ENCODE peak calls at places on chromosomes 7 and 10, in four cellular contexts. One of them, this sample, is unnamed.
A peak's percentile ranks its signal among the peaks of the same experiment; 100 is the strongest.

GRCh38 chr7:120981888-120982615 is 6.5 kb upstream of the CPED1 start:
- DNase-seq in vagina: no peak
- DNase-seq in spleen: no peak
- DNase-seq in K562: no peak
- DNase-seq in this sample: no peak

GRCh38 chr10:87579563-87579962 is 74.9 kb downstream of the MINPP1 start:
- DNase-seq in vagina: no peak
- DNase-seq in spleen: no peak
- DNase-seq in K562: no peak
- DNase-seq in this sample: no peak

GRCh38 chr7:88005191-88005590 is 71.1 kb downstream of the ADAM22 start:
- DNase-seq in vagina: no peak
- DNase-seq in spleen: no peak
- DNase-seq in K562: no peak
- DNase-seq in this sample: no peak

GRCh38 chr10:46033602-46034011 is 3.2 kb upstream of the NCOA4 start:
- DNase-seq in vagina: no peak
- DNase-seq in spleen: no peak
- DNase-seq in K562: no peak
- DNase-seq in this sample: peak; percentile 67

GRCh38 chr7:101567231-101567630 is 61.9 kb downstream of the MYL10 start:
- DNase-seq in vagina: no peak
- DNase-seq in spleen: no peak
- DNase-seq in K562: no peak
- DNase-seq in this sample: no peak

GRCh38 chr10:52820316-52820715 is 47.7 kb upstream of the MBL2 start:
- DNase-seq in vagina: no peak
- DNase-seq in spleen: no peak
- DNase-seq in K562: no peak
- DNase-seq in this sample: no peak

GRCh38 chr7:133822001-133822641 is 305.0 kb upstream of the LRGUK start:
- DNase-seq in vagina: no peak
- DNase-seq in spleen: no peak
- DNase-seq in K562: no peak
- DNase-seq in this sample: no peak

GRCh38 chr7:3068568-3068967 is 24.9 kb upstream of the CARD11 start:
- DNase-seq in vagina: no peak
- DNase-seq in spleen: no peak
- DNase-seq in K562: no peak
- DNase-seq in this sample: no peak

GRCh38 chr10:43843331-43844101 is 194.8 kb upstream of the ZNF32 start:
- DNase-seq in vagina: no peak
- DNase-seq in spleen: no peak
- DNase-seq in K562: no peak
- DNase-seq in this sample: peak; percentile 37

GRCh38 chr10:35464805-35465456 is 128.6 kb downstream of the CCNY start:
- DNase-seq in vagina: no peak
- DNase-seq in spleen: no peak
- DNase-seq in K562: no peak
- DNase-seq in this sample: no peak

GRCh38 chr7:122316467-122317394 is 12.2 kb upstream of the FEZF1 start:
- DNase-seq in vagina: no peak
- DNase-seq in spleen: no peak
- DNase-seq in K562: no peak
- DNase-seq in this sample: no peak

GRCh38 chr7:108132551-108133265 is 2.5 kb upstream of the LAMB4 start:
- DNase-seq in vagina: no peak
- DNase-seq in spleen: no peak
- DNase-seq in K562: no peak
- DNase-seq in this sample: no peak

GRCh38 chr7:121605297-121605640 is 209.2 kb upstream of the FAM3C start:
- DNase-seq in vagina: no peak
- DNase-seq in spleen: no peak
- DNase-seq in K562: no peak
- DNase-seq in this sample: no peak

GRCh38 chr10:62980697-62981495 is 152.2 kb upstream of the NRBF2 start:
- DNase-seq in vagina: no peak
- DNase-seq in spleen: no peak
- DNase-seq in K562: no peak
- DNase-seq in this sample: no peak

GRCh38 chr7:31962246-31962645 is 108.0 kb downstream of the PDE1C start:
- DNase-seq in vagina: no peak
- DNase-seq in spleen: no peak
- DNase-seq in K562: no peak
- DNase-seq in this sample: no peak

GRCh38 chr7:2169923-2170575 is 62.7 kb downstream of the MAD1L1 start:
- DNase-seq in vagina: no peak
- DNase-seq in spleen: no peak
- DNase-seq in K562: no peak
- DNase-seq in this sample: no peak

DNA sequence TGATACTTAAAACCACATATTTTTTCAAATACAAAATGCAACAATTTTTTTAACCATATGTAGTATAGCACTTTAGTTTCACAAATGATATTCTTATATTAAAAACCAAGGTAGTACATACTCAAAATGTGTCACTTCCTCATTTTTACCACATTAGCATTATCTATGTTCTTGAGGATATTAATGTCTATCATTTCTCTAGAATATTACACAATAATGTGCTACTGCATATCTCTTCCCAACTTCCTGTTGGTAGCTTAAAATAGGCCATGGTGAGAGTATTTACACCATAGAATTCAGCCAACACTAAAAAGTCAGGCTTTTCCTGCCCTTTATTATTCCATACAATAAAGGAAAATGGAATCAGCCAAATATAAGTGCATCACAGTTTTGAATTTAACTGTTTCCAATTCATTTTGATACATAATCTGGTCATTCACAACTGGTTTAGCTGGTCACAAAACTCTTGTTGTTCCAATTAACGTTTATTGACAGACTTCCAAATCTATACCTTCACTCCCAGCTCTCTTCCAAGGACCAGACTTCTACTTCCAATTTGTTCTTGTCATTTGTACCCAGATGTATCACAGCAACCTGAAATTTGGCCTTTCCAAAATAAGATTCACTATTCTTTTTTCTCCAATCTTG is 20.0 kb upstream of the LRRC17 start:
- DNase-seq in vagina: no peak
- DNase-seq in spleen: no peak
- DNase-seq in K562: no peak
- DNase-seq in this sample: no peak
- H3K27ac ChIP-seq in vagina: no peak overlapping the region
- H3K27ac ChIP-seq in spleen: no peak overlapping the region
- H3K27ac ChIP-seq in K562: no peak overlapping the region
- H3K27ac ChIP-seq in this sample: no peak overlapping the region

GRCh38 chr7:43618073-43618472 is 35.2 kb downstream of the STK17A start:
- DNase-seq in vagina: no peak
- DNase-seq in spleen: no peak
- DNase-seq in K562: no peak
- DNase-seq in this sample: no peak
- H3K27ac ChIP-seq in vagina: no peak overlapping the region
- H3K27ac ChIP-seq in spleen: peak overlapping the region; percentile 83
- H3K27ac ChIP-seq in K562: no peak overlapping the region
- H3K27ac ChIP-seq in this sample: no peak overlapping the region

GRCh38 chr7:983182-984071 is 446 bp downstream of the CYP2W1 start:
- DNase-seq in vagina: no peak
- DNase-seq in spleen: no peak
- DNase-seq in K562: no peak
- DNase-seq in this sample: no peak

GRCh38 chr7:986766-987722 is 4.1 kb downstream of the CYP2W1 start:
- DNase-seq in vagina: no peak
- DNase-seq in spleen: no peak
- DNase-seq in K562: no peak
- DNase-seq in this sample: no peak

GRCh38 chr7:984361-985126 is 1.6 kb downstream of the CYP2W1 start:
- DNase-seq in vagina: no peak
- DNase-seq in spleen: no peak
- DNase-seq in K562: no peak
- DNase-seq in this sample: no peak

GRCh38 chr7:985915-986741 is 3.1 kb downstream of the CYP2W1 start:
- DNase-seq in vagina: no peak
- DNase-seq in spleen: no peak
- DNase-seq in K562: peak; percentile 59
- DNase-seq in this sample: no peak

GRCh38 chr7:985127-985416 is 2.1 kb downstream of the CYP2W1 start:
- DNase-seq in vagina: no peak
- DNase-seq in spleen: no peak
- DNase-seq in K562: no peak
- DNase-seq in this sample: no peak
- H3K27ac ChIP-seq in vagina: no peak overlapping the region
- H3K27ac ChIP-seq in spleen: no peak overlapping the region
- H3K27ac ChIP-seq in K562: no peak overlapping the region
- H3K27ac ChIP-seq in this sample: no peak overlapping the region

GRCh38 chr10:84371944-84372343 is 43.6 kb downstream of the CCSER2 start:
- DNase-seq in vagina: no peak
- DNase-seq in spleen: no peak
- DNase-seq in K562: no peak
- DNase-seq in this sample: no peak

GRCh38 chr10:84368828-84369227 is 40.4 kb downstream of the CCSER2 start:
- DNase-seq in vagina: no peak
- DNase-seq in spleen: no peak
- DNase-seq in K562: no peak
- DNase-seq in this sample: no peak

GRCh38 chr10:84367256-84367655 is 38.9 kb downstream of the CCSER2 start:
- DNase-seq in vagina: no peak
- DNase-seq in spleen: no peak
- DNase-seq in K562: no peak
- DNase-seq in this sample: no peak

GRCh38 chr10:84373000-84373399 is 44.6 kb downstream of the CCSER2 start:
- DNase-seq in vagina: no peak
- DNase-seq in spleen: no peak
- DNase-seq in K562: no peak
- DNase-seq in this sample: no peak

DNA sequence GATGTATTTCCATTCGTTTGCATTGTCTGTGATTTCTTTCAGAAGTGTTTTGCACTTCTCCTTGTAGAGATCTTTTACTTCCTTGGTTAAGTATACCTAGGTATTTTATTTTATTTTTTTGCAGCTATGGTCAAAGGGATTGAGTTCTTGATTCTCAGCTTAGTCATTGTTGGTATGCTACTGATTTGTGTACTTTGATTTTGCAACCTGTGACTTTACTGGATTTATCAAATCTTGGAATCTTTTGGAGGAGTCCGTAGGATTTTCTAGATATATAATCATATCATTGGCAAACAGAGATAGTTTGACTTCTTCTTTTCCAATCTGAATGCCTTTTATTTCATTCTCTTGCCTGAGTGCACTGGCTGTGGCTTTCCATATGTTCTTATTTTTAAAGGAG is 41.9 kb downstream of the CCSER2 start:
- DNase-seq in vagina: no peak
- DNase-seq in spleen: no peak
- DNase-seq in K562: no peak
- DNase-seq in this sample: no peak
- H3K27ac ChIP-seq in vagina: no peak overlapping the region
- H3K27ac ChIP-seq in spleen: no peak overlapping the region
- H3K27ac ChIP-seq in K562: no peak overlapping the region
- H3K27ac ChIP-seq in this sample: no peak overlapping the region

DNA sequence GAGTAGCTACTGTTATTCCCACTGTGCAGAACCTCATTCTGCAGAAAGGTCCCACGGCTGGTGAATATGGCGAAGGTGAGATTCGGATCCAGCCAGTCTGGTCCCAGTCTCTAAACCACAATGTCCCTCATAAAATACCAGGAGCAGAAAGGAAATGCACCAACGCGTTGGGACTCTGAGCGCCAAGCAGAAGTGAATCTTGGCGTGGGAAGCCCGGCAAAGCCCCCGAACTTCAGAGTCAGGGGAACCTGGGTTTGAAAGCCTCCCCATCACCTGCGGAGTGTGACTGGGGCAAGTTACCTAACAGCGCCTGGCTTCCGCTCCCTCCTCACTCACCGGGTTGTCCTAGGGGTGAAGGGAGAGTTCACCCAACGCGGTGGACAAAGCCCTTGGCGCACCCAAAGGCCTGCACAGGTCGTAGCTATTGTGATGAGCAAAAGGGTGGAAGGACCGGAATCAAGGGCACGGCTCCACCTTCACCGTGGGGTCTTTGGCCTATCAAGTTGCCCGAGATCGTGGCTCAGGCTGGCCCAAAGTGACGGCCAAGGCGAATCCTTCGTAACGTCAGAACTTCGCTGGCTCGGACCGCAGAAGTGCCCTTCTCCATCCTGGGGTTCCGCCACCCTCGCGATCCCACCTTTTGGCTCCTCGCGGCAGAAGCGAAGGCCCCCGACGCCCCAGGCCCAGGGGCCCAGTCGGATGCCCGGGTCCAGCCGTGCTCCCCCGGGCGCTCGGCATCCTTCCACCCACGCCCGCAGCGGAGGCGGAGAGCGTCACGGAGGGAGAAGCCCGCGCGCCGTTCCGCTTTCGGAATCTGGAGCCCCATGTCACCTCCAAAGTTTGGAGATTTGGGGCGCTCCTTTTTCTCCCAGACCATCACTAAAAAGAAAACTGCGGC is 811 bp downstream of the RGS10 start:
- DNase-seq in vagina: no peak
- DNase-seq in spleen: peak; percentile 87
- DNase-seq in K562: peak; percentile 28
- DNase-seq in this sample: no peak
- H3K27ac ChIP-seq in vagina: peak overlapping the region; percentile 87
- H3K27ac ChIP-seq in spleen: peak overlapping the region; percentile 84
- H3K27ac ChIP-seq in K562: peak overlapping the region; percentile 75
- H3K27ac ChIP-seq in this sample: no peak overlapping the region

GRCh38 chr10:95445837-95446347 is 115.3 kb downstream of the SORBS1 start:
- DNase-seq in vagina: no peak
- DNase-seq in spleen: no peak
- DNase-seq in K562: peak; percentile 63
- DNase-seq in this sample: peak; percentile 16
- H3K27ac ChIP-seq in vagina: peak overlapping the region; percentile 84
- H3K27ac ChIP-seq in spleen: peak overlapping the region; percentile 52
- H3K27ac ChIP-seq in K562: peak overlapping the region; percentile 21
- H3K27ac ChIP-seq in this sample: no peak overlapping the region

DNA sequence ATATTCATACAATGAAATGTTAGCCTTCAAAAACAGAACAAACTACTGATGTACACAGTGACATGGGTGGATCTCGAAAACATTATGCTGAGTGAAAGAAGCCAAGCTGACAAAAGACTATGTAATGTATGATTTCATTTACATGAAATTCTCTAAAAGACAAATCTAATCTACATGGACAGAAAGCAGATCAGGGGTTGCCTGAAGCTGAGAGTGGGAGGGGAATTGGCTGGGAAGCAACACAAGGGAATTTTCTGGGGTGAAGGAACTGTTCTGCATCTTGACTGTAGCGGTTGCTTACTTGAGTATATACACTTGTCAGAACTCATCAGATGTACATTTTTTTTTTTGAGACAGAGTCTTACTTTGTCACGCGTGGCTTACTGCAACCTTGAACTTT is 121.7 kb upstream of the SVIL start:
- DNase-seq in vagina: no peak
- DNase-seq in spleen: no peak
- DNase-seq in K562: no peak
- DNase-seq in this sample: no peak
- H3K27ac ChIP-seq in vagina: no peak overlapping the region
- H3K27ac ChIP-seq in spleen: no peak overlapping the region
- H3K27ac ChIP-seq in K562: no peak overlapping the region
- H3K27ac ChIP-seq in this sample: no peak overlapping the region